ENCODE peak calls at places on chromosomes 12 and 14, in four cellular contexts. B is GM12878, I is H1, Q is HepG2. S is an unnamed sample.
A peak's percentile ranks its signal among the peaks of the same experiment; 100 is the strongest.

GRCh38 chr14:106442857-106443256 is 916.5 kb downstream of the TMEM121 start:
- DNase-seq in B (no peak), I (no peak), Q (no peak), S (no peak)

GRCh38 chr12:3116106-3116898 is 39.1 kb downstream of the TSPAN9 start:
- DNase-seq in B (no peak), I (no peak), Q (no peak), S (no peak)

GRCh38 chr14:92719890-92720323 is 28.5 kb downstream of the LGMN start:
- DNase-seq in B (no peak), I (no peak), Q (no peak), S (no peak)

GRCh38 chr12:89439946-89440345 is 84.7 kb downstream of the GALNT4 start:
- DNase-seq in B (no peak), I (no peak), Q (no peak), S (no peak)

GRCh38 chr12:70059373-70059772 is 183.9 kb upstream of the CNOT2 start:
- DNase-seq in B (no peak), I (no peak), Q (no peak), S (no peak)

GRCh38 chr14:49594347-49595089 is 4.2 kb upstream of the LRR1 start:
- DNase-seq in B (peak; percentile 34), I (no peak), Q (no peak), S (no peak)

GRCh38 chr12:68370006-68370590 is 37.9 kb upstream of the MDM1 start:
- DNase-seq in B (no peak), I (no peak), Q (no peak), S (no peak)

GRCh38 chr14:103693514-103693913 is 21.7 kb downstream of the XRCC3 start:
- DNase-seq in B (no peak), I (no peak), Q (no peak), S (no peak)

GRCh38 chr12:1634590-1635191 is 5.7 kb downstream of the WNT5B start:
- DNase-seq in B (no peak), I (peak; percentile 88), Q (peak; percentile 27), S (peak; percentile 83)

GRCh38 chr12:112288638-112289037 is 93.6 kb downstream of the HECTD4 start:
- DNase-seq in B (no peak), I (no peak), Q (no peak), S (no peak)

GRCh38 chr14:50070840-50071548 is 45.4 kb downstream of the VCPKMT start:
- DNase-seq in B (no peak), I (no peak), Q (no peak), S (no peak)

GRCh38 chr12:112686373-112686772 is 105.2 kb upstream of the RPH3A start:
- DNase-seq in B (no peak), I (no peak), Q (no peak), S (no peak)

GRCh38 chr12:89383235-89384049 is 31.1 kb upstream of the DUSP6 start:
- DNase-seq in B (no peak), I (no peak), Q (peak; percentile 89), S (peak; percentile 50)

GRCh38 chr12:2139651-2140050 is 86.9 kb downstream of the CACNA1C start:
- DNase-seq in B (no peak), I (no peak), Q (no peak), S (no peak)

GRCh38 chr14:77040995-77041744 is 12.7 kb upstream of the IRF2BPL start:
- DNase-seq in B (no peak), I (no peak), Q (no peak), S (no peak)

DNA sequence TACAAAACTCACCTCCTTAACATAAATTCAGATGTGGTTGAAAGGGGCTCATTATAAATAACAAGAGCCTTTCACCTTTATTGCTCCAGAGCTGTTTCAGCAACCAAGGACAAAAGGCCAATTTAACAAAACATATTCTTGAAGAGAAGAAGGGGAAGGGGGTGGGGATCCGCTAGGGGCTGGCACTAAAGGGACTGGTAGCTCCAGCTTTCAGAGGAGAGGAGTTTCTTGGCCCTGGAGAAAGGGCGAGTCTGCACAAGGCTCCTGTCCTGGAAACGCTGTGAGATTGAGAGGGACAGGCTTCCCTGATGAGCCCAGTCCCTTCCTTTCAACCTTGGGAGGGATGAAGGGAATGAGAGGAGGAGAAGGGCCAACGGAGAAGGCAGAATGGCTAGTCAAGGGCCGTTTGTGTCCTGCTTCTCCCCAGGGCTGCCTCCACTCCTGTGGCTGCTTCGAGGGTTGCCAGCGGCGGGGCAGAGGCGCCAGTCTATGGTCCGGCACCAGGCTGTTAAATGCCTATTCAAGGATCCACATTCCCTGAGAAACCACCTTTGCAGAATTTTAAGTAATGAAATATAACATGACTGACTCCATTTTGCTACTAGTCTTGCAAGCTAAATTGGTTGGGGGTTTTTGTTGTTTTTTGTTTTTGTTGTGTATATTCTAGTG is 9.7 kb upstream of the PIGH start:
- DNase-seq in B (no peak), I (no peak), Q (no peak), S (no peak)
- TF ChIP-seq TCF12 in B (no peak), I (no peak), Q (no peak), S (no peak)

GRCh38 chr14:26444745-26445144 is 153.1 kb downstream of the NOVA1 start:
- DNase-seq in B (no peak), I (no peak), Q (no peak), S (no peak)
- TF ChIP-seq TCF12 in B (no peak), I (no peak), Q (no peak), S (no peak)

GRCh38 chr14:31042300-31042699 is 16.1 kb upstream of the STRN3 start:
- DNase-seq in B (no peak), I (no peak), Q (no peak), S (no peak)
- TF ChIP-seq TCF12 in B (no peak), I (no peak), Q (no peak), S (no peak)

GRCh38 chr14:100585448-100586152 is 1.6 kb downstream of the BEGAIN start:
- DNase-seq in B (no peak), I (no peak), Q (no peak), S (no peak)

GRCh38 chr14:100582496-100583165 is 4.6 kb downstream of the BEGAIN start:
- DNase-seq in B (no peak), I (no peak), Q (no peak), S (no peak)

GRCh38 chr14:100586153-100586519 is 1.1 kb downstream of the BEGAIN start:
- DNase-seq in B (no peak), I (no peak), Q (no peak), S (peak; percentile 79)

GRCh38 chr14:100583245-100583644 is 4.0 kb downstream of the BEGAIN start:
- DNase-seq in B (no peak), I (no peak), Q (no peak), S (no peak)

DNA sequence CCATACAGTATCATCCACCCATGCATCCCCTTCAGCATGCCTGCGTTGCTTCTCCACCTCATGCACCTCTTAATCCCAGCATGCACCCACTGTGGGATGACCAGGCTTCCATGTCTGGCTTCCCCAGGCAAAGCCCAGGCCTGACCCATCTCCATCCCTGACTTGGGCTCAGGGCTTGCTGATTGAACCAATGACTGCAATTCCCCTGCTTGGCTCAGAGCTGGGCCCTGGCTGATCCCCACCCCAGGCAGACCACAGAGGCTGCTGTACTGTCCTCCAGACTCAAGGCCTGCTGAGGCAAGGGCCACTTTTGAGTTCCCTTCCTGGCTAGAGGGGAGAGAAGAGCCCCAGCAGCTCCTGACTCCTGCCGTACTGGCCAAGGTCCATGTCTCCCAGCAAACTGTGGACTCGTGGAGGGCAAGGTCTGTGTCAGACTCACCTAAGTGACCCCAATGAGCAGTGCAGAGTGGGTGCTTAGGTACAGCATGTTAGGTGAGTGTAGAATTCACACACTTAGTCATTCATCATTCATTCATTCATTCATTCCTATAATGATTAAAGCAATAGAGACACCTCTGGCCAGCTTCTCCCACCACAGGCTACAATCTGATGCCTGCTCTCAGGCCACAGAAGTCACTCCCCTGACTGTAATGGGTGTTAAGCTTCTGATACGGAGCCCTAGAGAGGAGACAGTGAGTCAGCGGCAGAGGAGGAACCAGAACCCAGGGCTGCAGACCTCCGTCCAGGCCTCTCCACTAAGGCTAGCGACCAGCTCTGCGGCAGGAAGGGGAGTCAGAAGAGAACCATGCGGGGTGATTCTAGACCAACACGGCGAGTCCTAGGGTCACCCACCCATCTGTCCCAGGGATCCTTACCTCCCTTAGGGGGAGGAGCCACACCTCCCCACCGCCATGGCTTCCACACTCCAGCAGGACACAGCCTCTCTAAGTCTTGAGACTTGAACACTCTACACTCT is 2.9 kb downstream of the BEGAIN start:
- DNase-seq in B (no peak), I (no peak), Q (no peak), S (no peak)
- TF ChIP-seq TCF12 in B (no peak), I (no peak), Q (no peak), S (no peak)

S was measured in SK-N-SH.